ENCODE peak calls at places on chromosome 21, in five cellular contexts. U is sigmoid colon; M is MM.1S; N is heart right ventricle; R is CD8-positive, alpha-beta T cell. I is an unnamed sample. For H3K4me1, the result is how much of the 10 kb centered on the place peaks cover.

GRCh38 chr21:44983421-44984206 is 43.8 kb downstream of the SLX9 start:
- DNase-seq in U (peak), M (no peak), N (no peak), R (no peak), I (no peak)

GRCh38 chr21:34613679-34614442 is 1.1 kb downstream of the RCAN1 start:
- DNase-seq in U (no peak), M (no peak), N (no peak), R (no peak), I (no peak)

GRCh38 chr21:41902946-41903345 is 23.8 kb upstream of the PRDM15 start:
- DNase-seq in U (peak), M (no peak), N (no peak), R (no peak), I (no peak)

GRCh38 chr21:41641821-41642368 is 125.0 kb downstream of the RIPK4 start:
- DNase-seq in U (peak), M (no peak), N (peak), R (no peak), I (no peak)

GRCh38 chr21:42156690-42157605 is 62.0 kb upstream of the ABCG1 start:
- DNase-seq in U (no peak), M (no peak), N (peak), R (no peak), I (no peak)

GRCh38 chr21:37627074-37627473 is 260.5 kb downstream of the DYRK1A start:
- DNase-seq in U (no peak), M (peak), N (no peak), R (no peak), I (no peak)

GRCh38 chr21:35252831-35253230 is 203.7 kb upstream of the RUNX1 start:
- DNase-seq in U (no peak), M (no peak), N (no peak), R (no peak), I (no peak)

GRCh38 chr21:27067226-27067625 is 100.3 kb upstream of the ADAMTS5 start:
- DNase-seq in U (no peak), M (no peak), N (no peak), R (no peak), I (no peak)

GRCh38 chr21:30710499-30710898 is 8.1 kb downstream of the KRTAP21-3 start:
- DNase-seq in U (no peak), M (no peak), N (no peak), R (no peak), I (no peak)

GRCh38 chr21:46596201-46596600 is 8.7 kb downstream of the S100B start:
- DNase-seq in U (no peak), M (no peak), N (no peak), R (no peak), I (no peak)

GRCh38 chr21:30900881-30901280 is 19.5 kb upstream of the KRTAP11-1 start:
- DNase-seq in U (no peak), M (no peak), N (no peak), R (no peak), I (no peak)

GRCh38 chr21:34910396-34910795 is 138.7 kb downstream of the RUNX1 start:
- DNase-seq in U (no peak), M (no peak), N (no peak), R (no peak), I (no peak)

GRCh38 chr21:35138665-35139381 is 89.7 kb upstream of the RUNX1 start:
- DNase-seq in U (no peak), M (no peak), N (no peak), R (peak), I (peak)

GRCh38 chr21:44619886-44620285 is 7.0 kb upstream of the KRTAP10-9 start:
- DNase-seq in U (no peak), M (no peak), N (no peak), R (no peak), I (no peak)

GRCh38 chr21:42237577-42237976 is 18.6 kb downstream of the ABCG1 start:
- DNase-seq in U (no peak), M (no peak), N (no peak), R (peak), I (peak)

GRCh38 chr21:46229133-46229922 is 754 bp upstream of the LSS start:
- DNase-seq in U (peak), M (no peak), N (no peak), R (no peak), I (no peak)

GRCh38 chr21:17671733-17672132 is 59.0 kb upstream of the BTG3 start:
- DNase-seq in U (no peak), M (no peak), N (no peak), R (no peak), I (no peak)

GRCh38 chr21:32442566-32443318 is 30.2 kb downstream of the EVA1C start:
- DNase-seq in U (no peak), M (no peak), N (no peak), R (no peak), I (no peak)

GRCh38 chr21:45698493-45698947 is 55.0 kb downstream of the PCBP3 start:
- DNase-seq in U (peak), M (no peak), N (peak), R (no peak), I (no peak)

GRCh38 chr21:29217818-29218252 is 80.9 kb upstream of the BACH1 start:
- DNase-seq in U (no peak), M (no peak), N (no peak), R (no peak), I (no peak)

GRCh38 chr21:33157303-33157702 is 72.4 kb upstream of the IFNAR2 start:
- DNase-seq in U (no peak), M (no peak), N (no peak), R (no peak), I (no peak)

GRCh38 chr21:42041711-42042110 is 29.4 kb upstream of the UMODL1 start:
- DNase-seq in U (no peak), M (no peak), N (no peak), R (no peak), I (no peak)

GRCh38 chr21:44914176-44914874 is 6.4 kb downstream of the ITGB2 start:
- DNase-seq in U (no peak), M (no peak), N (no peak), R (peak), I (peak)

GRCh38 chr21:21612446-21612845 is 614.2 kb downstream of the NCAM2 start:
- DNase-seq in U (no peak), M (no peak), N (no peak), R (no peak), I (no peak)

GRCh38 chr21:16535100-16535418 is 805.3 kb downstream of the USP25 start:
- DNase-seq in U (peak), M (no peak), N (peak), R (no peak), I (no peak)

GRCh38 chr21:45836268-45836655 is 145.3 kb upstream of the COL6A1 start:
- DNase-seq in U (no peak), M (no peak), N (no peak), R (no peak), I (no peak)

GRCh38 chr21:25764065-25764464 is 29.3 kb downstream of the GABPA start:
- DNase-seq in U (no peak), M (no peak), N (no peak), R (no peak), I (no peak)

GRCh38 chr21:32083175-32083574 is 195.7 kb downstream of the MIS18A start:
- DNase-seq in U (no peak), M (no peak), N (no peak), R (no peak), I (no peak)

GRCh38 chr21:15967661-15968060 is 237.9 kb downstream of the USP25 start:
- DNase-seq in U (no peak), M (no peak), N (no peak), R (no peak), I (no peak)

GRCh38 chr21:26888931-26889330 is 43.7 kb upstream of the ADAMTS1 start:
- DNase-seq in U (no peak), M (no peak), N (no peak), R (no peak), I (no peak)

GRCh38 chr21:27275294-27275927 is 308.5 kb upstream of the ADAMTS5 start:
- DNase-seq in U (no peak), M (no peak), N (no peak), R (no peak), I (no peak)

GRCh38 chr21:45972716-45973474 is 8.7 kb upstream of the COL6A1 start:
- DNase-seq in U (peak), M (no peak), N (peak), R (no peak), I (no peak)

GRCh38 chr21:32930673-32931072 is 95.1 kb upstream of the OLIG2 start:
- DNase-seq in U (no peak), M (no peak), N (no peak), R (no peak), I (no peak)

GRCh38 chr21:18318156-18318555 is 73.5 kb downstream of the CHODL start:
- DNase-seq in U (no peak), M (no peak), N (no peak), R (no peak), I (no peak)

GRCh38 chr21:46515109-46515508 is 56.4 kb downstream of the DIP2A start:
- DNase-seq in U (peak), M (no peak), N (peak), R (peak), I (peak)

GRCh38 chr21:16873581-16873980 is 639.3 kb upstream of the CXADR start:
- DNase-seq in U (no peak), M (no peak), N (no peak), R (no peak), I (no peak)

GRCh38 chr21:43361127-43361492 is 65.8 kb downstream of the SIK1 start:
- DNase-seq in U (no peak), M (peak), N (peak), R (peak), I (no peak)
- H3K4me1 ChIP-seq in U (under half), M (under half), N (under half), R (under half), I (under half)

DNA sequence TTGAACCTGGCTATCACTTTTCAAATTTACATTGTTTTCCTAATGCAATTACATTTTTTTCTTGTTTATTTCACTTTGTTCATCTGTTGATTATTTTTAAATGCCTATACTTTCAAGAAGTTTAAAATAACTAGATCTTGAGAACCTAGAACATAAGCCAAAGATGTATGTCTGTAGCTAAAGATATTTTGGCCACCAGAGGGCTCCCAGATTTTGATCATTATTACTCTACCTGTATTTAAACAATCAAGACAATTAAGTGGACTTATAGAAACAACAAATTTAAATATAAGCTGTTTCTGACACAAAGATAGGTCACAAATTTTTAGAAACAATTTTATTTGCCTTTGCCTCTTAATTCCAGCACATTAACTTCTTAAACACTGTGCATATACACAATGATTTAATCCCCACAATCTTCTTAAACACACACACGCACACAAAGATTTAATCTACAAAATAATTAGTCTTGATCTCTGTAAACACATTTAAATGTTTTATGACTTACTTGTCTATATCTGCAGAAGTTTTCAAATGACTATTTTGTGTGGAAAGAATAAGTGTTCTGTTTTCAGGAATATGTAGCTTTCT is 380.0 kb downstream of the DSCAM start:
- DNase-seq in U (no peak), M (peak), N (peak), R (no peak), I (no peak)
- H3K4me3 ChIP-seq in U (no peak), M (no peak), N (no peak), R (no peak), I (no peak)

GRCh38 chr21:14734833-14735232 is 188.7 kb upstream of the SAMSN1 start:
- DNase-seq in U (no peak), M (no peak), N (no peak), R (no peak), I (no peak)

GRCh38 chr21:14737278-14737677 is 191.2 kb upstream of the SAMSN1 start:
- DNase-seq in U (no peak), M (no peak), N (no peak), R (no peak), I (no peak)

GRCh38 chr21:14736672-14737071 is 190.6 kb upstream of the SAMSN1 start:
- DNase-seq in U (no peak), M (no peak), N (no peak), R (no peak), I (no peak)

GRCh38 chr21:14737922-14738321 is 191.8 kb upstream of the SAMSN1 start:
- DNase-seq in U (no peak), M (peak), N (peak), R (peak), I (peak)

DNA sequence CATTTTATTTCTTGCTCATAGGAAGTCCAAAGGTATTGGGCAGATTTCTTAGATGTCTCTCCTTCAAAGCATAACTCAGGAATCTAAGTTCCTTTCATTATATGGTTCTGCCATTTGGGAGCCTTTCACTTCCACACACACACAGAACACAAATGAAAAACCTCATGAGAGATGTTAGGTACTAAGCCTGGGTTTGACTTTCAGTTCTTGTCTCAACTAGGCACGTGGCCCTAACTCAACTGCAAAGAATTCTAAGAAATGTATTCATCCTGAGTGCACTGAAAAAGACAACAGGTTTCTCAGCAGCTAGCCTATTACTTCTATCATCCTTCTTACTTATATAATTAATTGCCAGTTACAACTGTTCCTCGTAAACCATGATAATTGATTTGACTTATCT is 190.0 kb upstream of the SAMSN1 start:
- DNase-seq in U (no peak), M (peak), N (no peak), R (no peak), I (no peak)
- H3K4me1 ChIP-seq in U (under half), M (under half), N (under half), R (under half), I (under half)

DNA sequence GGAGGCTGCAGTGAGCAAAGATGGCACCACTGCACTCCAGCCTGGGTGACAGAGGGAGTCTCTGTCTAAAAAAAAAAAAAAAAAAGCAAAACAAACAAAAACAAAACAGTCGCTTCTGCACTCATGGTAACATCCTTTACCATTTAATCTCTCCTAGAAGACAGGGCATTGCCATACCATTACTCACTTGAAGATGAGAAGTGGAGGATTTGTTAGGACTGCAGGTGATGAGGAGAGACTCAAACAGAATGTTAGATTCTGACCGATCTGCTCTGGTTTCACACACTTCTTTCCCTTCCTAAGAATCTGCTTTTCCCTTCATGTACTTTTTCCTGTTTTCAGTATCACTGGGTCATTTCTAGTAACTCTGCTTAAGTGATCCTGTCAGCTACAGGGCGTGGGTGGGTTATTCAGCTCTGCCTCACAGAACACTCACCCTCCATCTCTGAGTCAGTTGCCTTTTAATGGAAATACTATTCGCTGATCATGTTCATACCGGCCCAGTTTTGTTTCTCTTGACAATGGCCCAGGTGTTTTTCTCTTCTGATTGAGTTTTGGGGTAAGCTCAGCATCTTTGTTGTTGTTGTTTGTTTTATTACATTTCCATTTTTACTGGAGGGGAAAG is 148.0 kb upstream of the ERG start:
- DNase-seq in U (no peak), M (no peak), N (no peak), R (no peak), I (no peak)
- H3K4me3 ChIP-seq in U (no peak), M (no peak), N (no peak), R (no peak), I (no peak)

DNA sequence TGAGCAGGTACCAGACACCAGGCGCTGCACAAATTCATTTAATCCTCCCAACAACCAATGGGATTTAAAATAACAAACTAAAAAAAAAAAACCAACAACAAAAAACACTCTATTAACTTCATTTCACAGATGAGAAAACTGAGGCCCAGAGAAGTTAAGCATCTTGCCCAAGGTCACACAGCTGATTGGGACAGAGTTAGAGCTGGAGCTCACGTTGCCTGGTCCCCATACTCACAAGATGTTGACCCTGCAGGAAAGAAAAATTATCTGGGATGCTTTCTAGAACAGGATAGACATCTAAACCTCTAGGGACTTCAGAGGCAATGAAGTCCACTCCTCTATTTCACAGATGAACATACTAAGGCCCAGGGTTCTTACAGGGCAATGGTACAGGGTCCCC is 175.3 kb downstream of the PSMG1 start:
- DNase-seq in U (no peak), M (no peak), N (no peak), R (no peak), I (no peak)
- H3K4me1 ChIP-seq in U (under half), M (under half), N (half or more), R (under half), I (under half)

GRCh38 chr21:36321325-36322082 is 1.5 kb downstream of the MORC3 start:
- DNase-seq in U (no peak), M (no peak), N (peak), R (no peak), I (no peak)

GRCh38 chr21:36320421-36321324 is 676 bp downstream of the MORC3 start:
- DNase-seq in U (peak), M (peak), N (no peak), R (no peak), I (no peak)

GRCh38 chr21:36319767-36320420 is at the start of gene MORC3:
- DNase-seq in U (peak), M (peak), N (peak), R (peak), I (peak)

GRCh38 chr21:36323032-36323431 is 3.0 kb downstream of the MORC3 start:
- DNase-seq in U (no peak), M (no peak), N (peak), R (no peak), I (no peak)

GRCh38 chr21:36322083-36322424 is 2.1 kb downstream of the MORC3 start:
- DNase-seq in U (no peak), M (no peak), N (no peak), R (no peak), I (no peak)
- H3K4me3 ChIP-seq in U (peak), M (no peak), N (peak), R (peak), I (peak)

I was measured in CD4-positive, alpha-beta memory T cell.